ENCODE peak calls at places on chromosomes 1 and 21, in four cellular contexts. One of them, this sample, is unnamed.
A peak's percentile ranks its signal among the peaks of the same experiment; 100 is the strongest.

GRCh38 chr1:193940176-193940575 is 753.8 kb upstream of the B3GALT2 start:
- DNase-seq in GM23338: no peak
- DNase-seq in neural crest cell: no peak
- DNase-seq in CD8-positive, alpha-beta T cell: no peak
- DNase-seq in this sample: no peak

GRCh38 chr1:228264100-228264816 is 56.4 kb downstream of the OBSCN start:
- DNase-seq in neural crest cell: no peak
- DNase-seq in GM23338: no peak
- DNase-seq in CD8-positive, alpha-beta T cell: no peak
- DNase-seq in this sample: no peak

GRCh38 chr1:17419626-17420328 is 19.7 kb downstream of the RCC2 start:
- DNase-seq in GM23338: peak; percentile 93
- DNase-seq in neural crest cell: peak; percentile 73
- DNase-seq in CD8-positive, alpha-beta T cell: peak; percentile 24
- DNase-seq in this sample: peak; percentile 85

GRCh38 chr1:1324524-1325287 is at the start of the genes CPTP and INTS11:
- DNase-seq in neural crest cell: peak; percentile 95
- DNase-seq in GM23338: peak; percentile 95
- DNase-seq in CD8-positive, alpha-beta T cell: peak; percentile 89
- DNase-seq in this sample: peak; percentile 95

GRCh38 chr1:156889802-156890585 is 3.5 kb upstream of the PEAR1 start:
- DNase-seq in CD8-positive, alpha-beta T cell: peak; percentile 12
- DNase-seq in neural crest cell: peak; percentile 89
- DNase-seq in GM23338: peak; percentile 96
- DNase-seq in this sample: peak; percentile 83

GRCh38 chr1:239570878-239571277 is 184.5 kb downstream of the CHRM3 start:
- DNase-seq in CD8-positive, alpha-beta T cell: no peak
- DNase-seq in GM23338: no peak
- DNase-seq in neural crest cell: no peak
- DNase-seq in this sample: no peak

GRCh38 chr1:53691326-53691725 is 47.6 kb downstream of the GLIS1 start:
- DNase-seq in GM23338: no peak
- DNase-seq in CD8-positive, alpha-beta T cell: no peak
- DNase-seq in neural crest cell: no peak
- DNase-seq in this sample: no peak

GRCh38 chr1:38013027-38013588 is 574 bp downstream of the UTP11 start:
- DNase-seq in neural crest cell: no peak
- DNase-seq in GM23338: peak; percentile 64
- DNase-seq in CD8-positive, alpha-beta T cell: no peak
- DNase-seq in this sample: no peak

GRCh38 chr1:77282187-77282865 is 507 bp downstream of the AK5 start:
- DNase-seq in GM23338: peak; percentile 60
- DNase-seq in CD8-positive, alpha-beta T cell: no peak
- DNase-seq in neural crest cell: peak; percentile 42
- DNase-seq in this sample: peak; percentile 37

GRCh38 chr1:166701603-166702090 is 137.6 kb upstream of the POGK start:
- DNase-seq in CD8-positive, alpha-beta T cell: no peak
- DNase-seq in GM23338: no peak
- DNase-seq in neural crest cell: no peak
- DNase-seq in this sample: no peak

GRCh38 chr1:92476071-92476607 is 10.6 kb downstream of the GFI1 start:
- DNase-seq in CD8-positive, alpha-beta T cell: peak; percentile 30
- DNase-seq in neural crest cell: no peak
- DNase-seq in GM23338: peak; percentile 37
- DNase-seq in this sample: no peak

GRCh38 chr21:45973475-45974072 is 8.0 kb upstream of the COL6A1 start:
- DNase-seq in neural crest cell: peak; percentile 83
- DNase-seq in GM23338: peak; percentile 81
- DNase-seq in CD8-positive, alpha-beta T cell: peak; percentile 64
- DNase-seq in this sample: peak; percentile 82

GRCh38 chr21:38151021-38151645 is 105.7 kb upstream of the KCNJ15 start:
- DNase-seq in CD8-positive, alpha-beta T cell: no peak
- DNase-seq in neural crest cell: no peak
- DNase-seq in GM23338: no peak
- DNase-seq in this sample: no peak

GRCh38 chr1:34283142-34283541 is 106.4 kb downstream of the C1orf94 start:
- DNase-seq in GM23338: no peak
- DNase-seq in neural crest cell: no peak
- DNase-seq in CD8-positive, alpha-beta T cell: no peak
- DNase-seq in this sample: no peak

GRCh38 chr1:37841652-37842051 is 17.7 kb downstream of the MTF1 start:
- DNase-seq in GM23338: no peak
- DNase-seq in neural crest cell: no peak
- DNase-seq in CD8-positive, alpha-beta T cell: no peak
- DNase-seq in this sample: no peak

GRCh38 chr21:35338881-35339632 is 290.0 kb upstream of the RUNX1 start:
- DNase-seq in GM23338: no peak
- DNase-seq in CD8-positive, alpha-beta T cell: no peak
- DNase-seq in neural crest cell: no peak
- DNase-seq in this sample: no peak

GRCh38 chr1:100538935-100539835 is 1.2 kb downstream of the GPR88 start:
- DNase-seq in CD8-positive, alpha-beta T cell: no peak
- DNase-seq in GM23338: peak; percentile 68
- DNase-seq in neural crest cell: peak; percentile 41
- DNase-seq in this sample: peak; percentile 24

GRCh38 chr1:27567183-27567526 is 36.8 kb downstream of the AHDC1 start:
- DNase-seq in GM23338: no peak
- DNase-seq in CD8-positive, alpha-beta T cell: no peak
- DNase-seq in neural crest cell: peak; percentile 69
- DNase-seq in this sample: no peak

GRCh38 chr1:78619803-78620579 is at the start of gene IFI44L:
- DNase-seq in neural crest cell: no peak
- DNase-seq in CD8-positive, alpha-beta T cell: peak; percentile 13
- DNase-seq in GM23338: no peak
- DNase-seq in this sample: no peak

GRCh38 chr1:167135281-167135840 is 41.5 kb downstream of the STYXL2 start:
- DNase-seq in CD8-positive, alpha-beta T cell: no peak
- DNase-seq in neural crest cell: no peak
- DNase-seq in GM23338: no peak
- DNase-seq in this sample: no peak

GRCh38 chr1:171919891-171920887 is 78.9 kb downstream of the DNM3 start:
- DNase-seq in neural crest cell: no peak
- DNase-seq in CD8-positive, alpha-beta T cell: no peak
- DNase-seq in GM23338: no peak
- DNase-seq in this sample: no peak

GRCh38 chr21:37712204-37712934 is 203.9 kb downstream of the KCNJ6 start:
- DNase-seq in neural crest cell: peak; percentile 79
- DNase-seq in GM23338: peak; percentile 88
- DNase-seq in CD8-positive, alpha-beta T cell: no peak
- DNase-seq in this sample: peak; percentile 81

GRCh38 chr1:231619257-231619634 is 7.3 kb upstream of the DISC1 start:
- DNase-seq in neural crest cell: no peak
- DNase-seq in GM23338: no peak
- DNase-seq in CD8-positive, alpha-beta T cell: no peak
- DNase-seq in this sample: no peak

GRCh38 chr1:241802849-241803248 is 45.2 kb upstream of the EXO1 start:
- DNase-seq in neural crest cell: no peak
- DNase-seq in GM23338: no peak
- DNase-seq in CD8-positive, alpha-beta T cell: no peak
- DNase-seq in this sample: no peak

GRCh38 chr1:55457874-55458273 is 242.7 kb upstream of the USP24 start:
- DNase-seq in neural crest cell: no peak
- DNase-seq in CD8-positive, alpha-beta T cell: no peak
- DNase-seq in GM23338: no peak
- DNase-seq in this sample: no peak

GRCh38 chr1:50603274-50604271 is 180.3 kb upstream of the DMRTA2 start:
- DNase-seq in neural crest cell: no peak
- DNase-seq in CD8-positive, alpha-beta T cell: no peak
- DNase-seq in GM23338: no peak
- DNase-seq in this sample: no peak

GRCh38 chr1:46757256-46757955 is 38.5 kb upstream of the EFCAB14 start:
- DNase-seq in neural crest cell: no peak
- DNase-seq in GM23338: peak; percentile 67
- DNase-seq in CD8-positive, alpha-beta T cell: no peak
- DNase-seq in this sample: no peak

GRCh38 chr1:56844709-56845108 is 9.9 kb upstream of the C8A start:
- DNase-seq in neural crest cell: no peak
- DNase-seq in CD8-positive, alpha-beta T cell: no peak
- DNase-seq in GM23338: no peak
- DNase-seq in this sample: no peak

GRCh38 chr1:210706246-210706645 is 377.5 kb downstream of the HHAT start:
- DNase-seq in neural crest cell: no peak
- DNase-seq in GM23338: no peak
- DNase-seq in CD8-positive, alpha-beta T cell: no peak
- DNase-seq in this sample: no peak

GRCh38 chr1:71964188-71964587 is 318.2 kb downstream of the NEGR1 start:
- DNase-seq in neural crest cell: no peak
- DNase-seq in GM23338: peak; percentile 66
- DNase-seq in CD8-positive, alpha-beta T cell: no peak
- DNase-seq in this sample: no peak

GRCh38 chr1:63322248-63322943 is at the start of gene FOXD3:
- DNase-seq in CD8-positive, alpha-beta T cell: no peak
- DNase-seq in GM23338: peak; percentile 95
- DNase-seq in neural crest cell: peak; percentile 79
- DNase-seq in this sample: peak; percentile 55

GRCh38 chr1:160020196-160020595 is 11.6 kb downstream of the PIGM start:
- DNase-seq in CD8-positive, alpha-beta T cell: no peak
- DNase-seq in GM23338: no peak
- DNase-seq in neural crest cell: no peak
- DNase-seq in this sample: no peak

GRCh38 chr1:20184481-20184900 is 1.4 kb upstream of the UBXN10 start:
- DNase-seq in CD8-positive, alpha-beta T cell: no peak
- DNase-seq in neural crest cell: no peak
- DNase-seq in GM23338: peak; percentile 74
- DNase-seq in this sample: no peak

GRCh38 chr1:55012661-55013060 is 13.9 kb downstream of the BSND start:
- DNase-seq in CD8-positive, alpha-beta T cell: no peak
- DNase-seq in GM23338: no peak
- DNase-seq in neural crest cell: no peak
- DNase-seq in this sample: no peak

GRCh38 chr1:171152533-171152932 is 32.6 kb upstream of the FMO2 start:
- DNase-seq in GM23338: no peak
- DNase-seq in neural crest cell: no peak
- DNase-seq in CD8-positive, alpha-beta T cell: no peak
- DNase-seq in this sample: no peak

GRCh38 chr1:92848201-92848600 is 16.4 kb downstream of the RPL5 start:
- DNase-seq in CD8-positive, alpha-beta T cell: no peak
- DNase-seq in GM23338: no peak
- DNase-seq in neural crest cell: no peak
- DNase-seq in this sample: no peak

GRCh38 chr1:220527279-220528048 is 472 bp upstream of the MARK1 start:
- DNase-seq in neural crest cell: no peak
- DNase-seq in CD8-positive, alpha-beta T cell: no peak
- DNase-seq in GM23338: peak; percentile 46
- DNase-seq in this sample: peak; percentile 22

GRCh38 chr21:25862596-25862995 is 127.8 kb downstream of the GABPA start:
- DNase-seq in neural crest cell: no peak
- DNase-seq in GM23338: peak; percentile 69
- DNase-seq in CD8-positive, alpha-beta T cell: no peak
- DNase-seq in this sample: no peak
- TF ChIP-seq CTCF in neural crest cell: peak; percentile 71
- TF ChIP-seq CTCF in GM23338: peak; percentile 76
- TF ChIP-seq CTCF in CD8-positive, alpha-beta T cell: peak; percentile 68
- TF ChIP-seq CTCF in this sample: peak; percentile 58

DNA sequence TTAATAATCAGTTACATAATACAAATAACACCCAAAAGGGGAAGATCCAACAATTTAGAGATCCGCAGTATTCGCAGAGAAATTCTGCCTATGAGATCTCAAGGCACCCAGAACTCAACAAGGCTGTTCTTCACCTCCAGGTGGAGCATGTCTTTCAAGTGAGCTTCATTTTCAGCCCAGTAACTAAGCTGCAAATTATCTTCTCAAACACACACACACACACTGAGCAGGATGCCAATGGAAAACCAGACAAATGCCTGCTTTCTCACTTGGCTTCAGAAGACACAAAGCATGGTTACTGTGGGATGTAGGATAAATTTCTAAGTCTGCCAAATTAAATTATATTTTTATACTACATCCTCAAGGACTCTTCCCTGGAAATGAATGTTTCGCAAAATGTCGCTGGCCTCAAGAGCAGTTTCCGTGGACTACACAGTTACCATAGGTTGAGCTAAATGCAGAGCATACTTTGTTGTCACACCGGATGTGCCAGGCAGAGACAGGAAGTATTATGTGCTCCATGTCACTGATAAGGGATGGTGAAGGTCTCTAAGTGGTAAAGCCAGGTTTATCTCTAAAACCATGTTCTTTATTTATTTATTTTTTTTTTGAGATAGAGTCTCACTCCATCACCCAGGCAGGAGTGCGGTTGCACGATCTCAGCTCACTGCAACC is 30.3 kb downstream of the UBR4 start:
- DNase-seq in GM23338: peak; percentile 55
- DNase-seq in CD8-positive, alpha-beta T cell: no peak
- DNase-seq in neural crest cell: no peak
- DNase-seq in this sample: peak; percentile 20
- TF ChIP-seq CTCF in GM23338: peak; percentile 39
- TF ChIP-seq CTCF in CD8-positive, alpha-beta T cell: peak; percentile 36
- TF ChIP-seq CTCF in neural crest cell: peak; percentile 48
- TF ChIP-seq CTCF in this sample: peak; percentile 16

DNA sequence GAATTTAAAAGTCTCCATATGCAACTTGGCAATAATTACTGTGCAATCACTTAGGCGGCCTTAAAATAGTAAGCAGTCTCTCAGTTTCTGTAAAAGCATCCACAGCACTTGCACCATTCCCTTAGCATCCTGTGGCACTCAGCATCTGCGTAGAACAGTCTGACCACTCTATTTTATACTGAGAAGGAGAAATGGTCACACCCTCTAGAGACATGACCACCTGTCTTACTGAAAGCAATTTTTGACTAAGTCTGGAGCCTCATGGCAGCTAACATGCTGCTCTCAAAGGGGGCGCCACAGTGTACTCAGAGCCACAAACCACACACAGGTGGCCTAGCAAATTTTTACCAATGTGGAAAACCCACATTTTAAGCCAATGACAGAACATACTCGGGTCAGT is 62.0 kb downstream of the KCNK1 start:
- DNase-seq in GM23338: peak; percentile 45
- DNase-seq in CD8-positive, alpha-beta T cell: no peak
- DNase-seq in neural crest cell: no peak
- DNase-seq in this sample: no peak
- TF ChIP-seq CTCF in GM23338: peak; percentile 59
- TF ChIP-seq CTCF in CD8-positive, alpha-beta T cell: no peak
- TF ChIP-seq CTCF in neural crest cell: no peak
- TF ChIP-seq CTCF in this sample: no peak

GRCh38 chr1:5975133-5975880 is 16.9 kb downstream of the NPHP4 start:
- DNase-seq in neural crest cell: peak; percentile 26
- DNase-seq in CD8-positive, alpha-beta T cell: peak; percentile 32
- DNase-seq in GM23338: peak; percentile 67
- DNase-seq in this sample: peak; percentile 63
- TF ChIP-seq CTCF in neural crest cell: peak; percentile 70
- TF ChIP-seq CTCF in CD8-positive, alpha-beta T cell: peak; percentile 37
- TF ChIP-seq CTCF in GM23338: peak; percentile 83
- TF ChIP-seq CTCF in this sample: peak; percentile 35